ENCODE peak calls at places on chromosome 10, in nine cellular contexts. N is HCT116, B is adrenal gland, V is heart right ventricle, L is RWPE1, Y is lower lobe of right lung, K is epithelial cell of prostate, W is pancreas, M is GM23338. A is an unnamed sample.

GRCh38 chr10:99945286-99945685 is 64.5 kb downstream of the DNMBP start:
- DNase-seq in N (no peak), B (peak), V (no peak), L (peak), Y (no peak), K (peak), W (peak), M (no peak), A (no peak)

GRCh38 chr10:15222511-15222910 is 54.0 kb upstream of the NMT2 start:
- DNase-seq in N (no peak), B (no peak), V (no peak), L (no peak), Y (no peak), K (no peak), W (no peak), M (no peak), A (no peak)

GRCh38 chr10:61835069-61835908 is 66.2 kb upstream of the ARID5B start:
- DNase-seq in N (peak), B (peak), V (no peak), L (peak), Y (no peak), K (peak), W (peak), M (peak), A (no peak)

GRCh38 chr10:35872666-35873065 is 230.6 kb upstream of the FZD8 start:
- DNase-seq in N (no peak), B (no peak), V (no peak), L (no peak), Y (no peak), K (no peak), W (no peak), M (no peak), A (no peak)

GRCh38 chr10:46516660-46517416 is 39.6 kb downstream of the GPRIN2 start:
- DNase-seq in N (no peak), B (no peak), V (no peak), L (peak), Y (peak), K (peak), W (peak), M (no peak), A (peak)

GRCh38 chr10:127079348-127079747 is 117.0 kb downstream of the INSYN2A start:
- DNase-seq in N (no peak), B (no peak), V (no peak), L (no peak), Y (no peak), K (no peak), W (no peak), M (no peak), A (no peak)

GRCh38 chr10:44962870-44963738 is 3.5 kb downstream of the RASSF4 start:
- DNase-seq in N (no peak), B (no peak), V (no peak), L (no peak), Y (no peak), K (no peak), W (no peak), M (peak), A (peak)

GRCh38 chr10:31975157-31975765 is 46.6 kb upstream of the ARHGAP12 start:
- DNase-seq in N (no peak), B (no peak), V (no peak), L (no peak), Y (no peak), K (no peak), W (no peak), M (peak), A (no peak)

GRCh38 chr10:14820010-14820774 is 17.6 kb downstream of the CDNF start:
- DNase-seq in N (no peak), B (peak), V (no peak), L (peak), Y (no peak), K (no peak), W (no peak), M (no peak), A (no peak)

GRCh38 chr10:93346712-93347111 is 135.4 kb downstream of the MYOF start:
- DNase-seq in N (no peak), B (no peak), V (no peak), L (no peak), Y (no peak), K (no peak), W (no peak), M (peak), A (no peak)

GRCh38 chr10:11742009-11742778 is at the start of gene ECHDC3:
- DNase-seq in N (no peak), B (peak), V (peak), L (peak), Y (peak), K (no peak), W (peak), M (peak), A (peak)

GRCh38 chr10:61140765-61141392 is 196.9 kb upstream of the RHOBTB1 start:
- DNase-seq in N (peak), B (peak), V (no peak), L (peak), Y (no peak), K (no peak), W (peak), M (peak), A (no peak)

GRCh38 chr10:23742807-23743206 is 303.9 kb downstream of the OTUD1 start:
- DNase-seq in N (no peak), B (no peak), V (no peak), L (no peak), Y (no peak), K (no peak), W (peak), M (no peak), A (peak)

GRCh38 chr10:94150541-94151184 is 156.9 kb downstream of the PLCE1 start:
- DNase-seq in N (no peak), B (no peak), V (no peak), L (no peak), Y (no peak), K (no peak), W (no peak), M (no peak), A (no peak)

GRCh38 chr10:61793760-61794713 is 107.5 kb upstream of the ARID5B start:
- DNase-seq in N (no peak), B (no peak), V (no peak), L (no peak), Y (no peak), K (no peak), W (no peak), M (no peak), A (no peak)

GRCh38 chr10:34235164-34235832 is 579.8 kb downstream of the PARD3 start:
- DNase-seq in N (no peak), B (no peak), V (no peak), L (peak), Y (no peak), K (peak), W (no peak), M (peak), A (no peak)

GRCh38 chr10:102342958-102343357 is 52.5 kb upstream of the NFKB2 start:
- DNase-seq in N (no peak), B (no peak), V (no peak), L (peak), Y (no peak), K (peak), W (no peak), M (no peak), A (no peak)

GRCh38 chr10:70461397-70462348 is 16.9 kb upstream of the PALD1 start:
- DNase-seq in N (peak), B (peak), V (peak), L (peak), Y (no peak), K (no peak), W (peak), M (peak), A (peak)

GRCh38 chr10:5663692-5664427 is 2.5 kb downstream of the ASB13 start:
- DNase-seq in N (no peak), B (peak), V (no peak), L (no peak), Y (no peak), K (no peak), W (no peak), M (peak), A (no peak)

GRCh38 chr10:92800122-92800521 is 48.2 kb upstream of the EXOC6 start:
- DNase-seq in N (no peak), B (no peak), V (no peak), L (no peak), Y (no peak), K (no peak), W (no peak), M (no peak), A (no peak)

GRCh38 chr10:94420998-94421397 is 18.7 kb downstream of the TBC1D12 start:
- DNase-seq in N (no peak), B (no peak), V (no peak), L (no peak), Y (no peak), K (no peak), W (no peak), M (no peak), A (no peak)

GRCh38 chr10:80160361-80161128 is 28.0 kb downstream of the PLAC9 start:
- DNase-seq in N (no peak), B (no peak), V (no peak), L (no peak), Y (no peak), K (no peak), W (no peak), M (no peak), A (peak)

GRCh38 chr10:71597821-71598498 is 121.6 kb downstream of the C10orf105 start:
- DNase-seq in N (no peak), B (peak), V (peak), L (no peak), Y (peak), K (no peak), W (peak), M (no peak), A (peak)

GRCh38 chr10:27104919-27105318 is 4.6 kb upstream of the ANKRD26 start:
- DNase-seq in N (no peak), B (no peak), V (no peak), L (no peak), Y (no peak), K (no peak), W (no peak), M (no peak), A (no peak)

GRCh38 chr10:4546500-4546899 is 279.5 kb upstream of the AKR1E2 start:
- DNase-seq in N (peak), B (no peak), V (no peak), L (no peak), Y (no peak), K (no peak), W (no peak), M (no peak), A (no peak)

GRCh38 chr10:15237351-15237750 is 68.9 kb upstream of the NMT2 start:
- DNase-seq in N (no peak), B (no peak), V (no peak), L (peak), Y (no peak), K (no peak), W (peak), M (peak), A (no peak)

GRCh38 chr10:47445720-47446119 is 38.2 kb downstream of the ANXA8 start:
- DNase-seq in N (no peak), B (no peak), V (no peak), L (no peak), Y (no peak), K (no peak), W (no peak), M (no peak), A (no peak)

GRCh38 chr10:87504667-87505365 is at the start of gene MINPP1:
- DNase-seq in N (peak), B (peak), V (peak), L (peak), Y (peak), K (peak), W (peak), M (peak), A (peak)

GRCh38 chr10:119268871-119269506 is 61.6 kb downstream of the GRK5 start:
- DNase-seq in N (no peak), B (no peak), V (no peak), L (no peak), Y (no peak), K (no peak), W (no peak), M (no peak), A (no peak)

GRCh38 chr10:126722726-126723125 is 52.2 kb upstream of the C10orf90 start:
- DNase-seq in N (no peak), B (no peak), V (no peak), L (no peak), Y (no peak), K (no peak), W (no peak), M (no peak), A (no peak)

GRCh38 chr10:7432884-7433726 is 22.3 kb upstream of the SFMBT2 start:
- DNase-seq in N (no peak), B (no peak), V (no peak), L (no peak), Y (no peak), K (no peak), W (no peak), M (peak), A (no peak)

DNA sequence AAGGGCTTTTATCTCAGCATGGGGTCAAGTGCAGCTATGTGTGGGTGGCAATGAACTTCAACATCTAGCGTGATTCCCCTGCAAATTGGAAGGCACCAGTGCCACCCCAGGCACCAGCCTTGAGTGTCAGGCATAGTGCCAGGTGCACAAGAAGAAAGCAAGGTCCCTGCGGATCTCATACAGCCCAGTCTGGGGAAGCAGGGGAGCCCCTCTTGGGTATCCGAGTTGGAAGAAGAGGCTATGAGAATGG is 269.0 kb downstream of the RPS24 start:
- DNase-seq in N (no peak), B (no peak), V (no peak), L (no peak), Y (no peak), K (no peak), W (no peak), M (no peak), A (no peak)
- H3K27ac ChIP-seq in N (peak), B (peak), V (peak), L (peak), Y (peak), K (peak), W (peak), M (peak), A (peak)

DNA sequence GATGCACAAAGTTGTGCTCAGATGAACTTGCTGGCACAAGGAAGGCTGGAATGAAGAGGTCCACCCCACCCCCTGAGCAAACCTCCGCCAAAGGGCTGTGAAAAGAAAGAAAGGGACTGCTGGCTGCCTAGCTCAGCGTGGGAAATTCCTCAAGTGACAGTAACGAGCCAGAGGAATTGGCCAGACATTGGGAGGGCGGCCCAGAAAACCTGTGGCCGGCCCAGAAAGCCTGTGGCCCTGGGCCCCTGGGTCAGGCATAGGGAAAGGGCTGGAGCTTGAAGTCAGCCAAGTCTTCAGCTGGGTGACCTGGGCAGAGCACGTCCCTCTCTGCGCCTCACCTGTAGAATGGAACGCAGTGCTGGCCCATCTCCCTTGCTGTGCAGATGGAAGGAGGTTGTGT is 30.6 kb upstream of the CTBP2 start:
- DNase-seq in N (no peak), B (no peak), V (no peak), L (no peak), Y (no peak), K (no peak), W (no peak), M (no peak), A (no peak)
- H3K27ac ChIP-seq in N (no peak), B (no peak), V (no peak), L (no peak), Y (no peak), K (no peak), W (no peak), M (no peak), A (no peak)

GRCh38 chr10:63773106-63773505 is 251.9 kb downstream of the REEP3 start:
- DNase-seq in N (no peak), B (no peak), V (no peak), L (no peak), Y (no peak), K (no peak), W (no peak), M (no peak), A (no peak)

GRCh38 chr10:63767512-63767911 is 246.3 kb downstream of the REEP3 start:
- DNase-seq in N (no peak), B (no peak), V (no peak), L (peak), Y (no peak), K (no peak), W (no peak), M (peak), A (no peak)

GRCh38 chr10:63773962-63774361 is 252.8 kb downstream of the REEP3 start:
- DNase-seq in N (no peak), B (no peak), V (no peak), L (no peak), Y (no peak), K (no peak), W (no peak), M (no peak), A (no peak)

GRCh38 chr10:63769367-63769766 is 248.2 kb downstream of the REEP3 start:
- DNase-seq in N (no peak), B (no peak), V (no peak), L (no peak), Y (no peak), K (no peak), W (no peak), M (no peak), A (no peak)

DNA sequence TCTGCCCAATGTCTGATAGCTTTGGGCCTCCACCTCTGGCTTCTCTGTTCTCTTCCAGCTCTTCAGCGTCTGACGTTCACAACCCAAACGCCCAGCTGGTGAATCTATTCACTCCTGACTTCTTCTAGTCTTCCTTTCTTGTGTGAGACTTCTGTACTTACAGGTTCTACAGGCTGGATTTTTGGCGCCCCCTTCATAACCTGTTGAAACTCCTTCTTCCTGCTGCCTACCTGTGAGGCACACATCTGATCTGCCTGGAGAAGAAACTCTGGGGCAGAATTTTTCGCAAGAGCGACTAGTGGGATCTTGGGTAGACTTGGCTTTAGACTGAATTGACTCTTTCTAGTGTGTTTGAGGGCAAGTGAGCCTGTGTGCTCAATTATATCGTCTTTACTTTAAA is 249.3 kb downstream of the REEP3 start:
- DNase-seq in N (no peak), B (no peak), V (no peak), L (no peak), Y (no peak), K (no peak), W (no peak), M (peak), A (no peak)
- H3K27ac ChIP-seq in N (no peak), B (no peak), V (no peak), L (no peak), Y (no peak), K (no peak), W (no peak), M (no peak), A (no peak)

DNA sequence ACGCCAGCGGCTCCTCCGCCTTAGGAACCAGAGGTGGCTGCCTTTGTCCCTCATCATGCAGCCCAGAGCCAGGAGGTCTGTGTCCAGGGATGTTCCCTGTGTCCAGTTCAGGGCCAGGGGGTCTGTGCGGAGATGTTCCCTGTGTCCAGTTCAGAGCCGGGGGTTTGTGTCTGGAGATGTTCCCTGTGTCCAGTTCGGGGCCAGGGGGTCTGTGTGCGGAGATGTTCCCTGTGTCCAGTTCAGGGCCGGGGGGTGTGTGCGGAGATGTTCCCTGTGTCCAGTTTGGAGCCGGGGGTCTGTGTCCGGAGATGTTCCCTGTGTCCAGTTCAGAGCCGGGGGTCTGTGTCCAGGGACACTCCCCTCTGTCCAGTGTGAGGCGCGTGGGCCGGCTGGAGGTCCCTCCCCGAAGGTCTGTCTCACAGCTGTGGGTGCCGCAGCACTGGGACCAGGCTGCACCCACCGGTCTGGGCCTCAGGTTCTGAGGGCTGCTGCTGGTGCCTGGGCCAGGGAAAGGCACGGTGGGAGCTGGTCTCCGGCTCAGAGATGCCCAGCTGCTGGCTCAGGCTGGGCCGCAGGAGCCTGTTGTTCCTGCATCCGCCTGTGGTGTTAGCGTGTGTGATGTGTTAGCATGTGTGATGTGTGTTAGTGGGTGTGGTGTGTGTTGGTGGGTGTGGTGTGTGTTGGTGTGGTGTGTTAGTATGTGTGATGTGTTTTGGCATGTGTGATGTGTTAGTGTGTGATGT is 67.9 kb upstream of the CFAP46 start:
- DNase-seq in N (no peak), B (no peak), V (peak), L (no peak), Y (no peak), K (no peak), W (no peak), M (no peak), A (no peak)
- H3K27ac ChIP-seq in N (no peak), B (no peak), V (peak), L (peak), Y (peak), K (no peak), W (no peak), M (no peak), A (peak)

GRCh38 chr10:109941193-109941872 is 18.0 kb upstream of the XPNPEP1 start:
- DNase-seq in N (no peak), B (no peak), V (no peak), L (no peak), Y (no peak), K (no peak), W (no peak), M (peak), A (no peak)

GRCh38 chr10:109939253-109939961 is 16.1 kb upstream of the XPNPEP1 start:
- DNase-seq in N (no peak), B (no peak), V (no peak), L (no peak), Y (no peak), K (no peak), W (no peak), M (no peak), A (no peak)

GRCh38 chr10:109940553-109940952 is 17.2 kb upstream of the XPNPEP1 start:
- DNase-seq in N (no peak), B (no peak), V (no peak), L (no peak), Y (no peak), K (no peak), W (no peak), M (no peak), A (no peak)

GRCh38 chr10:109937460-109937859 is 14.1 kb upstream of the XPNPEP1 start:
- DNase-seq in N (no peak), B (no peak), V (no peak), L (no peak), Y (no peak), K (no peak), W (no peak), M (no peak), A (no peak)

DNA sequence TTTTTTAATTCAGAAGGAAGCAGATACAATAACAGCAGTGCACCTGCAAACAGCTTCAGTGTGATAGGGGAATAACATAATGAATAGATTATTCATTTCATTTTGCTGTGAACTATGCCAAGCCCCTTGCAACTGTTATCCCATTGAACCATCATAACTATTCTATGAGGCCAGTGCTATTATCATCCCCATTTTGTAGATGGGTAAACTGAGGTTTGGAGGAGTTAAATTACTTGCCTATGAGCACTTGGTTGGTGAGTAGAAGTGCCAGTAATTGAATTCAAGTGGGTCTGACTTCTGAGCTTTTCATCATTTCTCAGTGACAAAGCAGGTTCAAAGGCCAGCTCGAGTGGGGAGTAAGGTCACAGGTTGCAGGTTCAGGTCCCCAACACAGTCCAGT is 16.8 kb upstream of the XPNPEP1 start:
- DNase-seq in N (no peak), B (no peak), V (no peak), L (no peak), Y (no peak), K (no peak), W (no peak), M (no peak), A (no peak)
- H3K27ac ChIP-seq in N (no peak), B (no peak), V (no peak), L (no peak), Y (no peak), K (no peak), W (no peak), M (no peak), A (no peak)

GRCh38 chr10:121926157-121926556 is 1.7 kb downstream of the ATE1 start:
- DNase-seq in N (no peak), B (no peak), V (no peak), L (no peak), Y (no peak), K (no peak), W (no peak), M (no peak), A (no peak)
- H3K27ac ChIP-seq in N (no peak), B (peak), V (peak), L (peak), Y (peak), K (peak), W (peak), M (no peak), A (no peak)